ENCODE peak calls at places on chromosomes 16 and 17, in four cellular contexts. J, L, K and Y are unnamed samples.

GRCh38 chr17:43878260-43879082 is 28.9 kb downstream of the MPP2 start:
- DNase-seq in J (peak), K (peak), L (peak), Y (peak)

GRCh38 chr16:88630433-88630832 is 7.9 kb upstream of the IL17C start:
- DNase-seq in L (no peak), J (no peak), K (no peak), Y (no peak)

GRCh38 chr16:49811630-49812334 is 44.1 kb downstream of the ZNF423 start:
- DNase-seq in J (no peak), K (no peak), L (no peak), Y (peak)

GRCh38 chr17:27244481-27245223 is 49.3 kb upstream of the WSB1 start:
- DNase-seq in J (peak), L (peak), K (peak), Y (peak)

GRCh38 chr17:35775583-35775982 is 14.9 kb downstream of the C17orf50 start:
- DNase-seq in K (no peak), J (no peak), L (no peak), Y (no peak)

GRCh38 chr16:20441221-20441620 is 10.1 kb upstream of the ACSM2A start:
- DNase-seq in K (no peak), L (no peak), J (no peak), Y (no peak)

GRCh38 chr17:42871647-42872046 is 20.6 kb downstream of the AOC3 start:
- DNase-seq in L (no peak), K (no peak), J (no peak), Y (no peak)

GRCh38 chr16:85138825-85139627 is 26.8 kb upstream of the CIBAR2 start:
- DNase-seq in L (no peak), J (no peak), K (no peak), Y (no peak)

GRCh38 chr17:43832976-43833829 is at the start of gene MPP3:
- DNase-seq in J (peak), L (peak), K (peak), Y (peak)

GRCh38 chr16:71479420-71479819 is 9.7 kb downstream of the ZNF19 start:
- DNase-seq in L (no peak), J (peak), K (no peak), Y (peak)

GRCh38 chr17:30172560-30172959 is 55.9 kb downstream of the NSRP1 start:
- DNase-seq in L (no peak), J (no peak), K (no peak), Y (no peak)

GRCh38 chr17:65398036-65398787 is 163.2 kb downstream of the AXIN2 start:
- DNase-seq in K (no peak), L (no peak), J (no peak), Y (no peak)

GRCh38 chr17:146983-147761 is 9.8 kb downstream of the SCGB1C2 start:
- DNase-seq in K (no peak), J (no peak), L (peak), Y (no peak)

GRCh38 chr17:82831041-82831817 is 8.6 kb downstream of the ZNF750 start:
- DNase-seq in K (no peak), L (no peak), J (no peak), Y (no peak)

GRCh38 chr16:68275611-68276191 is 11.4 kb downstream of the SLC7A6 start:
- DNase-seq in K (no peak), L (no peak), J (no peak), Y (no peak)

GRCh38 chr17:47120521-47121095 is 68.5 kb downstream of the CDC27 start:
- DNase-seq in K (no peak), J (no peak), L (no peak), Y (no peak)